ENCODE peak calls at places on chromosome 12, in four cellular contexts. B, W, A and R are unnamed samples.

GRCh38 chr12:48677782-48678181 is 4.3 kb downstream of the KANSL2 start:
- DNase-seq in A (no peak), B (no peak), W (no peak), R (no peak)

GRCh38 chr12:112408621-112409020 is 784 bp downstream of the RPL6 start:
- DNase-seq in B (no peak), W (no peak), A (no peak), R (no peak)

GRCh38 chr12:64352181-64352580 is 38.4 kb downstream of the C12orf56 start:
- DNase-seq in B (peak; percentile 63), A (no peak), W (no peak), R (no peak)

GRCh38 chr12:52156757-52157565 is 34.9 kb downstream of the KRT80 start:
- DNase-seq in B (peak; percentile 99), W (no peak), A (no peak), R (peak; percentile 88)

GRCh38 chr12:103780093-103780440 is 61.0 kb downstream of the NT5DC3 start:
- DNase-seq in W (no peak), B (no peak), A (no peak), R (no peak)

GRCh38 chr12:15664491-15664890 is 124.7 kb downstream of the EPS8 start:
- DNase-seq in W (no peak), B (no peak), A (no peak), R (no peak)

GRCh38 chr12:47282206-47282605 is 202.4 kb upstream of the AMIGO2 start:
- DNase-seq in W (peak; percentile 28), A (no peak), B (no peak), R (no peak)

GRCh38 chr12:64175254-64175945 is 46.7 kb downstream of the KICS2 start:
- DNase-seq in A (no peak), B (no peak), W (no peak), R (no peak)

GRCh38 chr12:29521951-29522350 is 24.5 kb upstream of the OVCH1 start:
- DNase-seq in B (no peak), A (no peak), W (no peak), R (no peak)

GRCh38 chr12:9793774-9794395 is 33.2 kb upstream of the CD69 start:
- DNase-seq in A (no peak), B (no peak), W (no peak), R (no peak)

GRCh38 chr12:19783547-19784444 is 344.5 kb downstream of the AEBP2 start:
- DNase-seq in B (peak; percentile 71), A (no peak), W (no peak), R (no peak)

DNA sequence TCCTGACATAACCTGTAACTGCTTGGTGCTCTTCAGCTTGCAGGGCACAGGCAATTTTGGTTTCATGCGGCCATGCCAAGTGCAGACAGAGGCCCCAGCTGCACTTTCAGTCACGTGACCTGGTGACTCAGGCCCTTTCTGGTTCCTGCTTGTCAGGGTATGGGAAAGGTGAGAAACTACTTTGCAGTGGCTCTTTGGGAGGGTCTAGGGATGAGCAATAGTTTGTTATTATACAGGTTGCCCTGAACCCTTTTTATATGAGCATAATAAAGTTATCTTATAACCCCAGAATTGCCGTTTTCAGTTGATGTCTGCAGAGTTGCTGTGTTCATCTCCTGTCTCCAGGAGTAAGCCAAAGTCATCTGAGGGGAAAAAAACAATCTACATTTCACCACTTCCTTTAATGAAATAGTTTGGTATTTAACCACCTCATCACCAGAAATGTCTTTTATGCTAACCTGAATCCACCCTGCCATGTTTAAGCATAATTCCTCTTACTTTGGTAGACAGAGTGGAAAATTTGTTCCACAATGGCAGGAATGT is 30.9 kb upstream of the EMP1 start:
- DNase-seq in A (peak; percentile 68), W (no peak), B (peak; percentile 78), R (no peak)
- TF ChIP-seq CTCF in A (no peak), W (no peak), B (no peak), R (no peak)

GRCh38 chr12:32062841-32063240 is 43.8 kb upstream of the BICD1 start:
- DNase-seq in W (no peak), B (no peak), A (no peak), R (no peak)
- TF ChIP-seq CTCF in W (no peak), B (no peak), A (no peak), R (no peak)

DNA sequence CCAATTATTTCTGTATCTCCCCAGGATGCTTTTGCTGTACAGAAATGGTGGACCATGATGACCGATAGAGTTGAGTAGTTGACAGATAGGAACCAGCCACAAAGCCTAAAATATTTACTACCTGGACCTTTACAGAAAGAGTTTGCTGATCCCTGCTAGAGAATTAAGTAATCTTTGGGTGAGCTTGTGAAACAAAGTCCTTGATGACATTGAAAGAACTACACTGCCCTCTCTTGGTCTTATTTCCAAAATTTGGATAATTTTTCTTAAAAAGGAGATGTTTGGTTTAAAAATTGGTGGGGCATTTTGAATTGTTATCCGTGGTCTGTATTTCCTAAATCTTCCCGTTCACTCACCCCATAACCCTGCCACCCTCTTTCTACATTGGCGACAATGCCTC is 13.7 kb upstream of the TCTN1 start:
- DNase-seq in B (no peak), A (peak; percentile 55), W (peak; percentile 33), R (no peak)
- TF ChIP-seq CTCF in B (peak; percentile 65), A (peak; percentile 52), W (peak; percentile 34), R (no peak)

DNA sequence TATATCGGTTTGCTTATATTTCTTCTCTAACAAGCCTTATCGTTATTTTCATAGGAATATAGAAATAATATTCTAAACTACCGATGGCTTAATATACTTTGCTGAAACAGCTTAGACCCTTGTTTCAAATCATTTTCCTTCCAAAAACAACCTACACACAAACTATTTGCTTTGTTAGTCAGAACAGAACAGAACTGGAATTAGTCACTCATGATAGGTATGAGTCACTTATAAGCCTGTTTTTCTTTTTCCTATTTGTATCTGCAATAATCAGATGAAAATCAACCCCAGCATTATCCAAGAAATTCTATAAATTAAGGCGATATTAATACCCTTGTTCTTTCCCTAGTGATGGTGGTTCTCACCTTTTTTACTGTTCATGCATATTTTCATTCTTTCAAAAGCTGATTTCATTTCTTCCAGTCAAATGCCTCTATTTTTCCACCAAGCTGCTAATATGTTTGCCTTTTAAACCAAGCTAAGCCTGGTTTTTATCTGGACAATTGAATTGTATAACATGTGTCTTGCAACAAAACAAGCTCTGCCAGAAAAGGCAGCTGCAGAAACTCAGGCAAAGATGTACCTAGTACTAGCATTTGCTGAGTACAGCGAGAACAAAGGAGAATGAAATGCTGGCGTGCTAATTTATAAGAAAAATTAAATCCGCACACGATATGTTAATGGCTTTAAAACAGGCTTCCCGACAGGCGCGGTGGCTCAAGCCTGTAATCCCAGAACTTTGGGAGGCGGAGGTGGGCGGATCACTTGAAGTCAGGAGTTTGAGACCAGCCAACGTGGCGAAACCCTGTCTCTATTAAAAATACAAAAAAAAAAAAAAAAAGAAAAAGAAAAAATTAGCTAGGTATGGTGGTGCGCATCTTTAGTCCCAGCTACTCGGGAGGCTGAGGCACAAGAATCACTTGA is 1418.2 kb downstream of the AACS start:
- DNase-seq in B (no peak), W (peak; percentile 35), A (no peak), R (no peak)
- TF ChIP-seq CTCF in B (no peak), W (no peak), A (no peak), R (no peak)

DNA sequence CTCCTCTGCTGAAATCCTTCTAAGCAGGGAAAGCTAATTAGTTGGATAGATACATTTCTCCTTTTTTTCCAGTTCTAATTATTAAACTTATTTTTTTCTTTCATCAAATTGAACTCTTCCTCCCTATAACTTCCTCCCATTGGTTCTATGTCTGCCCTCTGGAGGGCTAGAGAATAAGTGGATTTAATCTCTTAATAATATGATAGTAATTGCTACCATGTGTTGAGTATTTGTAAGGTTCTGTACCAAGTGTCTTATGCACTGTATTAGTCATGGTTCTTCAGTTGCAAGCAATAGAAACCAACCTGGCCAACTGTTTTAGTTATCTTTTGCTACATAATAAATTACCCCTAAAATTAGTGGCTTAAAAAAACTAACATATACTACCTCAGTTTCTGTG is 190.5 kb upstream of the PLXNC1 start:
- DNase-seq in W (no peak), A (no peak), B (no peak), R (no peak)
- TF ChIP-seq CTCF in W (peak; percentile 25), A (no peak), B (no peak), R (no peak)

DNA sequence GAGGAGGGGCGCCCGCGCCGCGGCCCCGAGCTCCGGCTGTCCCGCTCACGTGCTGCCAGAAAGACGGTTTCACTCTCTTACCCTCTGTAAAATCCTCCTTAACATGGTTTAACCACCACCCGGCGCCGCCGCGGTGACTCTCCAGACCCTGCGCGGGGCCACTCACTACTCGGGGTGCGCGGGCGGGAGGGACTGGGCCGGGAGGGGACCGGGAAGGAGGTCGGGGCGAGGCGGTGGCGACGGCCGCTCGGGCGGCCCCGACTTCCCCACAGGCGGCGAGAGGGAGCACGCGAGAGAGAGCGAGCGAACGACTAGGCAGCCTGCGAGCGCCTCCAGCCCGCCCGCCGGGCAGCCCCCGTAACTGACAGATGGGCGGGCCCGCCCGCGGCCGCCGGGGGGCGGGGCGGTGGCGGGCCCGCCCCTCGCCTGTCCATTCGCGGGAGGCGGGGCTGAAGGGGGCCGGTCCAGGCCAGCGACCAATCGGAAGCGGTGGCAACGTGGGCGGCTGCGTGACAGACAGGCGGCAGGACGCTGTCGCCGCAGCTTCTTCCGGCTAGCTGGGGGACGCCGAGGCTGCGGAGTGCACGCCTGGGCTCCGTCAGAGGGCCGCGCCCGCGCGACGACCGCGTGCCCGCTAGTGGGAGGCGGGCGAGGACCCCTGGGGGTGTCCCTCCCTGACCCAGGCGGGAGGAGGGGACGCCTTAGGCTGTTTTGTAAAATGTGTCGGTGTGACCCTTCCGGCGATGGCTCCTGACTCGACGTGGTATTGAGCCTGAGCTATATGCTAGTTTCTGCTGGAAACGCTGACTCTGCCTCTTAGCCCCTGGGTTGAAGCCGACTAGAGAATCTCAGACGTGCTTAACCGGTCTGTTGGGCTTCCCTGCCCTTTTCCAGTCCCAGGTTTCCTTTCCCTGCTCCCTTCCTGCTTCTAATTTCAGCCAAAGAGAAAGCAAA is at the start of gene EEA1:
- DNase-seq in W (peak; percentile 82), B (peak; percentile 100), A (peak; percentile 89), R (peak; percentile 96)
- TF ChIP-seq CTCF in W (peak; percentile 5), B (peak; percentile 40), A (no peak), R (peak; percentile 17)

DNA sequence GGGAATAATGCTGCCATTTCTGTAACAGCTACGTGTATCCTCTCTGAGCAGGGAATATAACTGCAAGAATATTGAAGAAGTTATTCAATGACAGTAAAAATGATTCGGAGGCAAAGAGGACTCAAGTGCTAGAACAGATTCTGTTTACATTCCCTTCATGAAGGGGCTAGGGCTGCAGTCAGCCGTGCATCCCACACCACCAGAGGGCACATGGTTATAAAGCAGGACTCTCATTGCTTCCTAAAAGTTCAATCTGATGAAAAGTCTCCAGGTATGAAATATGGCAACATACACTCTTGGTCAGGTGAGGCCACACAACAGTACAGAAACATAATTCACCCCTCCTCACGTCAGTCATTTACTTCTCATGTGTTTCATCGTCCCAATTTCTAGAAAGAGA is 34.0 kb downstream of the TCHP start:
- DNase-seq in B (no peak), W (no peak), A (no peak), R (no peak)
- TF ChIP-seq CTCF in B (peak; percentile 67), W (peak; percentile 55), A (peak; percentile 63), R (peak; percentile 26)